ENCODE peak calls at places on chromosomes 16 and 17, in six cellular contexts. B is HepG2, H is K562, Z is GM12891, I is H1, Y is GM12878. V is an unnamed sample.
A peak's percentile ranks its signal among the peaks of the same experiment; 100 is the strongest.

GRCh38 chr16:2842340-2843000 is 12.4 kb downstream of the ZG16B start:
- DNase-seq in B (no peak), H (peak; percentile 78), Z (peak; percentile 75), I (no peak), Y (no peak), V (no peak)

GRCh38 chr16:12113581-12114375 is 137.2 kb downstream of the SNX29 start:
- DNase-seq in B (no peak), H (no peak), Z (no peak), I (no peak), Y (no peak), V (no peak)

GRCh38 chr16:87744750-87745514 is 20.9 kb downstream of the KLHDC4 start:
- DNase-seq in B (no peak), H (no peak), Z (no peak), I (no peak), Y (no peak), V (no peak)

GRCh38 chr17:38705803-38706624 is 941 bp downstream of the MLLT6 start:
- DNase-seq in B (peak; percentile 63), H (peak; percentile 85), Z (no peak), I (no peak), Y (no peak), V (peak; percentile 48)

GRCh38 chr16:4651842-4652241 is 27.2 kb downstream of the MGRN1 start:
- DNase-seq in B (no peak), H (no peak), Z (no peak), I (no peak), Y (no peak), V (no peak)

GRCh38 chr17:77027271-77027670 is 113.5 kb upstream of the SEC14L1 start:
- DNase-seq in B (no peak), H (no peak), Z (no peak), I (no peak), Y (no peak), V (no peak)

GRCh38 chr16:35687781-35688180 is 2228.4 kb downstream of the TP53TG3F start:
- DNase-seq in B (no peak), H (no peak), Z (no peak), I (no peak), Y (no peak), V (no peak)

GRCh38 chr16:58651965-58652348 is 22.3 kb upstream of the CNOT1 start:
- DNase-seq in B (no peak), H (no peak), Z (no peak), I (no peak), Y (no peak), V (no peak)

GRCh38 chr17:3964203-3965122 is at the start of gene ATP2A3:
- DNase-seq in B (no peak), H (peak; percentile 86), Z (peak; percentile 82), I (no peak), Y (no peak), V (peak; percentile 81)

GRCh38 chr17:80791758-80792284 is 199.8 kb upstream of the CHMP6 start:
- DNase-seq in B (peak; percentile 85), H (peak; percentile 60), Z (no peak), I (no peak), Y (no peak), V (no peak)

GRCh38 chr17:9900744-9901143 is 4.3 kb downstream of the RCVRN start:
- DNase-seq in B (no peak), H (no peak), Z (no peak), I (no peak), Y (no peak), V (no peak)

GRCh38 chr17:50914510-50914849 is 48.3 kb upstream of the TOB1 start:
- DNase-seq in B (no peak), H (no peak), Z (no peak), I (no peak), Y (no peak), V (no peak)

GRCh38 chr17:35804658-35805192 is 4.6 kb upstream of the TAF15 start:
- DNase-seq in B (peak; percentile 88), H (peak; percentile 70), Z (peak; percentile 69), I (peak; percentile 47), Y (peak; percentile 48), V (peak; percentile 57)
- TF ChIP-seq TAF1 in B (no peak), H (no peak), Z (no peak), I (no peak), Y (no peak), V (no peak)

GRCh38 chr17:29591737-29592624 is 951 bp upstream of the ANKRD13B start:
- DNase-seq in B (peak; percentile 74), H (peak; percentile 88), Z (peak; percentile 85), I (no peak), Y (no peak), V (peak; percentile 85)
- TF ChIP-seq POLR2AphosphoS5 in B (no peak), H (no peak), Z (no peak), I (no peak), Y (no peak), V (no peak)

GRCh38 chr16:86495357-86495701 is 15.0 kb upstream of the FOXF1 start:
- DNase-seq in B (no peak), H (no peak), Z (no peak), I (no peak), Y (no peak), V (no peak)
- TF ChIP-seq POLR2A in B (no peak), H (no peak), Z (no peak), I (no peak), Y (no peak), V (no peak)

GRCh38 chr16:15509593-15510520 is 75.5 kb downstream of the BMERB1 start:
- DNase-seq in B (no peak), H (no peak), Z (no peak), I (peak; percentile 39), Y (no peak), V (no peak)
- TF ChIP-seq TAF1 in B (no peak), H (no peak), Z (no peak), I (no peak), Y (no peak), V (no peak)

DNA sequence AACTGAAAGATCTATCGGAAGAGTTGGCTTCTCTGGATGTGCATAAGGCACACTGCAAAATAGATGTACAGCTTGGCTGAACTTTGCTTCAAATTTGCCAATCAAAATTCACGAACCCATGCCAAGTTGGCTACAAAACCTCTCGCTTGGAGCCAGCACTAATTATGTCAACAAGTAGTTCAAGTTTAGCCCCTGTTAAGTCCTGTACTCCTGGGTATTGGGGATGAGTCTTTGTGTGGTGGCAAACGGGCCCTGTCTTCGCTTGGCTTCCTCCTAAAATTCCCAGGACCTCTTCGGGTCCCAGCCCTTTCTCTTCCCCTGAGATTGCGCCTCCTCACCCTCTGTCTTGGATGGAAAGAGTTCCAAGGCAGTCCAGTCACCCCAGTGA is 718.0 kb downstream of the WWOX start:
- DNase-seq in B (no peak), H (no peak), Z (no peak), I (no peak), Y (no peak), V (no peak)
- TF ChIP-seq POLR2AphosphoS5 in B (no peak), H (no peak), Z (no peak), I (no peak), Y (no peak), V (no peak)

V was measured in GM12892.